ENCODE peak calls at places on chromosome 3, in five cellular contexts. N, O, U, M and I are unnamed samples.

GRCh38 chr3:159929181-159929893 is 59.3 kb upstream of the IL12A start:
- DNase-seq in N (peak; percentile 86), O (peak; percentile 37), U (peak; percentile 61), M (no peak), I (peak; percentile 60)

GRCh38 chr3:22245122-22245521 is 494.1 kb upstream of the ZNF385D start:
- DNase-seq in N (peak; percentile 86), O (peak; percentile 63), U (peak; percentile 84), M (no peak), I (no peak)

GRCh38 chr3:29100292-29100691 is 180.6 kb upstream of the RBMS3 start:
- DNase-seq in N (no peak), O (no peak), U (peak; percentile 24), M (no peak), I (no peak)

GRCh38 chr3:15287565-15288330 is 44.6 kb downstream of the SH3BP5 start:
- DNase-seq in N (peak; percentile 96), O (no peak), U (peak; percentile 97), M (no peak), I (no peak)

GRCh38 chr3:148737104-148737525 is 39.4 kb downstream of the AGTR1 start:
- DNase-seq in N (peak; percentile 28), O (no peak), U (no peak), M (no peak), I (no peak)

GRCh38 chr3:46665763-46666470 is 27.6 kb downstream of the ALS2CL start:
- DNase-seq in N (no peak), O (no peak), U (no peak), M (peak; percentile 71), I (peak; percentile 83)

GRCh38 chr3:187931111-187931510 is 185.8 kb upstream of the BCL6 start:
- DNase-seq in N (no peak), O (no peak), U (peak; percentile 6), M (no peak), I (no peak)

GRCh38 chr3:28347374-28348285 is 891 bp upstream of the ZCWPW2 start:
- DNase-seq in N (peak; percentile 88), O (no peak), U (peak; percentile 89), M (no peak), I (no peak)

GRCh38 chr3:177852001-177852400 is 654.7 kb upstream of the TBL1XR1 start:
- DNase-seq in N (peak; percentile 83), O (no peak), U (peak; percentile 35), M (peak; percentile 11), I (no peak)

GRCh38 chr3:20700702-20701101 is 514.7 kb upstream of the SGO1 start:
- DNase-seq in N (no peak), O (no peak), U (no peak), M (no peak), I (peak; percentile 18)

GRCh38 chr3:126351086-126351770 is 6.0 kb downstream of the KLF15 start:
- DNase-seq in N (no peak), O (no peak), U (no peak), M (no peak), I (peak; percentile 2)

GRCh38 chr3:37907906-37908305 is 46.2 kb downstream of the CTDSPL start:
- DNase-seq in N (no peak), O (no peak), U (no peak), M (no peak), I (no peak)

GRCh38 chr3:188124184-188124583 is 29.8 kb upstream of the LPP start:
- DNase-seq in N (peak; percentile 77), O (no peak), U (no peak), M (no peak), I (no peak)

GRCh38 chr3:22450785-22451400 is 699.9 kb upstream of the ZNF385D start:
- DNase-seq in N (peak; percentile 49), O (no peak), U (no peak), M (no peak), I (no peak)